ENCODE peak calls at places on chromosomes 11 and 22, in five cellular contexts. S, Z, F, X and B are unnamed samples.

GRCh38 chr11:62145261-62145871 is 21.6 kb downstream of the INCENP start:
- DNase-seq in S (peak; percentile 17), Z (no peak), F (no peak), X (no peak), B (no peak)

GRCh38 chr11:111939836-111940604 is 2.9 kb downstream of the DIXDC1 start:
- DNase-seq in S (no peak), Z (no peak), F (no peak), X (peak; percentile 94), B (no peak)

GRCh38 chr22:45263790-45264269 is 20.9 kb upstream of the UPK3A start:
- DNase-seq in S (peak; percentile 84), Z (no peak), F (peak; percentile 76), X (peak; percentile 84), B (peak; percentile 88)

GRCh38 chr11:121451178-121451981 is 734 bp upstream of the SORL1 start:
- DNase-seq in S (no peak), Z (no peak), F (no peak), X (no peak), B (no peak)

GRCh38 chr11:129739339-129739738 is 76.3 kb upstream of the TMEM45B start:
- DNase-seq in S (no peak), Z (no peak), F (no peak), X (no peak), B (no peak)

GRCh38 chr22:37659066-37659896 is 758 bp downstream of the PDXP start:
- DNase-seq in S (no peak), Z (no peak), F (no peak), X (no peak), B (no peak)

GRCh38 chr11:109423114-109423859 is 1.3 kb downstream of the C11orf87 start:
- DNase-seq in S (peak; percentile 44), Z (peak; percentile 17), F (peak; percentile 61), X (no peak), B (peak; percentile 40)

GRCh38 chr11:7637447-7638157 is 35.7 kb downstream of the CYB5R2 start:
- DNase-seq in S (no peak), Z (no peak), F (no peak), X (peak; percentile 65), B (peak; percentile 11)

GRCh38 chr11:65378928-65379638 is 3.4 kb downstream of the SLC25A45 start:
- DNase-seq in S (no peak), Z (no peak), F (no peak), X (no peak), B (no peak)

DNA sequence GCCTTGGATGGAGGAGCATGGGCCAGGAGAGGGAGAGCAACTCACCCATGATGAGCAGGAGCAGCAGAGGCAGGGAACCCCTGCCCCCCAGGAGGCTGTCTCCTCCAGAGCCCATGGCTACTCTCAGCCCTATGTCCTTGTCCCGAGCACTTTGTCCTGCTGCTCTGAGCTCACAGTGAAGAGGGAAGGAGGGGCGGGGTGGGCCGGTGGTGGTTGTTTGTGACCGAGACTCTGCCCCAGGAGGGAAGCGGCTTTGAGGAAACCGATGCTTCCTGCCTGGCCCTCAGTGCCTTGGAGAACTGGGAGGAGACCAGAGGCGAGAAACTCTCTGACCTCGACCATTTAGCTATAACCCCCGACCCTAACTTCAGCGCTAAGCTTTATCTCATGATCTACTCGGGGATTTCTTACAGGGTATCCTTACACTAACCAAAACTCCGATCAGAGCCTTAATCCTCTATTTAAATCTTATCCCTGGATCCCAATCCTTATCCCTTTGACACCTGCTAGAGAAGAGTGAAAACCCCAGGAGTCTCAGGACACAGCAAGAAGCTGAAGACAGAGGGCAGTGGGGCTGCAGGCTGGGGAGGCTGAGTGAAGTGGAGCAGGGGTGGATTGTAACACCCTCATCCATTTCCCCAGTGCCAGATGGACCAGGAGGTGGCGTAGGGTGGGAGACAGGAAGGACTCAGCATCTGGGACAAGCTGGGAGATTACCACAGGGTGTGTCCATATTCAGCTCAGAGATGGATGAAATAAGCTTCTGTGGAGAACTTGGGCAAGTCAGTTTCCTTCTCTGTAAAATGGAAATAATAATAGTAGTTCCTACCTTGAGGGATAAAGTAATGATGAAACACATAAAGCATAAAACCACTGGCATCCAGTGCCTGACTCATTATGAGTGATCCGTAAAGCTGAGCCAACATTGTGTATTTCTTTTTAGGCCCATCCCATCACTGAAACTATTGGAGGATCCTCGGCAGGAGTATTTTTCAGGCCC is at the start of gene ROBO4:
- DNase-seq in S (peak; percentile 33), Z (no peak), F (peak; percentile 37), X (peak; percentile 94), B (peak; percentile 38)
- H3K18ac ChIP-seq in S (no peak within 1 kb of the TSS), Z (peak within 1 kb of the TSS; percentile 67), F (peak within 1 kb of the TSS; percentile 32), X (peak within 1 kb of the TSS; percentile 87), B (no peak within 1 kb of the TSS)

DNA sequence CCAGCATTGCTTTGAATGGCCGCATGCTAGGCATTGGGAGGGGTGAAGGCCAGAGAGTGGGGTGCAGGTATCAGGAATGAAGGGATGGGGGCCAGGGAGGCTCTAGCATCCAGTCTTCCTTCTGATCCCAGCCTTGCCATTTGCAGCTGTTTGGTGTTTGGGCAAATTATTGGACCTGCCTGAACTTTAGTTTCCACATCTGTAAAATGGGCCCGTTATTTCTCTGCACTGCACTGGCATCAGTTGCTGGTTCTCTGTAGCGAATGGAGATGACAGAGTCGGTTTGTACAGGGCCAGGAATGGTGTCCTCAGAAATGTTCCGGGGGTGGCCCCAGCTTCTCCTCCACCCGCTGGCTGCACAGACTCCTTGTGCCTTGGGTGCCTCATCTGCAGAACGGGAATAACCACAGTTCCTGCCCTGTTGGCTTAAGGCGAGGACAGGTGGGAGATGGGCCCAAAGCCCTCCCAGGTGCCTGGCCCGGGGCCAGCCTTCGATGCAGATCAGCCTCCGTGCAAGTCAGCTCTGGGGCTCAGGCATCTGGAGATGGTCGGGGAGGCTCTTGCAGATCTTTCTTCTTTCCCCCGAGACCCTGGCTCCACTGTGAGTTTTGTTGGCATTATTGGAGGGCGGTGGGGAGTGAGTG is 51.4 kb upstream of the SMIM38 start:
- DNase-seq in S (no peak), Z (no peak), F (no peak), X (no peak), B (no peak)
- H2AK5ac ChIP-seq in S (no peak overlapping the region), Z (peak overlapping the region; percentile 81), F (no peak overlapping the region), X (no peak overlapping the region), B (no peak overlapping the region)

GRCh38 chr22:26903030-26903856 is 245.9 kb downstream of the MIAT start:
- DNase-seq in S (peak; percentile 56), Z (peak; percentile 47), F (peak; percentile 70), X (no peak), B (peak; percentile 63)
- H3K18ac ChIP-seq in S (no peak overlapping the region), Z (peak overlapping the region; percentile 38), F (peak overlapping the region; percentile 93), X (no peak overlapping the region), B (peak overlapping the region; percentile 91)

GRCh38 chr22:39959640-39960447 is at the start of gene TMA7B:
- DNase-seq in S (peak; percentile 74), Z (no peak), F (no peak), X (peak; percentile 75), B (peak; percentile 86)
- H2AK5ac ChIP-seq in S (no peak within 1 kb of the TSS), Z (no peak within 1 kb of the TSS), F (no peak within 1 kb of the TSS), X (peak within 1 kb of the TSS; percentile 88), B (peak within 1 kb of the TSS; percentile 49)

DNA sequence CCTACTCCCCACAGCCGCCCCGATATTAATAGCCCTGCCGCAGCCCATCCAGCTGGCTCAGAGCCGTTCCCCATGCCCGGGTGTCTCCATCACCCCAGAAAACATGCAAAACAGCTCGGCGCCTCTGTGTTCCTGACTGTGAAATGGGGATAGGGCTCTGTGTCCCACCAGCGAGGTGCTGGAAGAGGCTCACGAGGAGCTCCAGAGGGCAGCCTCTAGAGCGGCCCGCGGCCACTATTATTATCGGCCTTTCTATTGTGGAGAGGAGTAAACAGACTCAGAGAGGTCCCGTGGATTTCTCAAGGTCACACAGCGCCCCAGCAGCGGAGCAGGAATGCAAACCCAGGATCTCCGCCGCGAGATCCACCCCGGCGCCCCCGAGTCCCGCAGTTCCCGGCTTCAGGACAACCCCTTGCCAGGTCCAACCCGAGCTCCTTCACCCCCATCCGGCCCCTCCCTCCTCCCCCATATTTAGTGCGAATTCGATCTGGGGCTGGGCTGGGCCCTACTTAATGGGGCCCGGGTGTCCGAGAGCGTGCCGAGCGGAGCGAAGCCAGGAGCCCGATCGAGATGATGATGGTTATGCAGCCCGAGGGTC is at the start of gene ACTN3:
- DNase-seq in S (peak; percentile 88), Z (peak; percentile 66), F (peak; percentile 84), X (no peak), B (peak; percentile 57)
- H3K18ac ChIP-seq in S (peak within 1 kb of the TSS; percentile 53), Z (peak within 1 kb of the TSS; percentile 95), F (peak within 1 kb of the TSS; percentile 60), X (peak within 1 kb of the TSS; percentile 3), B (peak within 1 kb of the TSS; percentile 62)

GRCh38 chr11:45179686-45180085 is 33.2 kb downstream of the PRDM11 start:
- DNase-seq in S (no peak), Z (no peak), F (no peak), X (no peak), B (no peak)
- H2AK5ac ChIP-seq in S (no peak overlapping the region), Z (no peak overlapping the region), F (no peak overlapping the region), X (peak overlapping the region; percentile 73), B (peak overlapping the region; percentile 69)